ENCODE peak calls at places on chromosomes 3 and 15, in seven cellular contexts. F is A549, Q is mucosa of descending colon, Z is KBM-7, N is endothelial cell of umbilical vein, B is HFFc6, J is nucleus accumbens. I is an unnamed sample.

GRCh38 chr15:47394410-47394809 is 322.9 kb upstream of the SEMA6D start:
- DNase-seq in B (no peak), F (no peak), N (no peak), Z (no peak), Q (no peak), J (no peak), I (no peak)

GRCh38 chr3:87145553-87145952 is 81.6 kb upstream of the CHMP2B start:
- DNase-seq in F (peak), Q (peak), J (no peak), B (peak), Z (peak), N (no peak), I (no peak)

GRCh38 chr15:82870727-82871576 is 61.5 kb downstream of the WHAMM start:
- DNase-seq in Q (no peak), F (no peak), B (no peak), N (no peak), J (no peak), Z (peak), I (peak)

GRCh38 chr3:124610130-124610529 is 120.1 kb upstream of the UMPS start:
- DNase-seq in N (no peak), F (no peak), J (no peak), B (no peak), Q (no peak), Z (no peak), I (no peak)

GRCh38 chr3:129829640-129830039 is 63.9 kb downstream of the TMCC1 start:
- DNase-seq in J (peak), F (peak), B (peak), Q (peak), N (peak), Z (peak), I (peak)

GRCh38 chr15:27850050-27850449 is 249.1 kb downstream of the OCA2 start:
- DNase-seq in F (no peak), J (no peak), Z (no peak), Q (no peak), N (no peak), B (no peak), I (no peak)

GRCh38 chr3:112546216-112546759 is 15.5 kb downstream of the ATG3 start:
- DNase-seq in J (no peak), F (no peak), Q (no peak), N (peak), B (peak), Z (no peak), I (no peak)

GRCh38 chr3:184717608-184717995 is 5.7 kb upstream of the MAGEF1 start:
- DNase-seq in Q (no peak), F (no peak), Z (no peak), N (no peak), B (no peak), J (peak), I (no peak)

GRCh38 chr3:195209083-195209835 is 61.7 kb downstream of the XXYLT1 start:
- DNase-seq in Z (no peak), J (no peak), B (no peak), Q (no peak), F (no peak), N (no peak), I (no peak)

GRCh38 chr15:88202231-88202630 is 54.3 kb downstream of the NTRK3 start:
- DNase-seq in B (no peak), N (no peak), Z (no peak), J (no peak), Q (no peak), F (no peak), I (no peak)

GRCh38 chr3:189082666-189083427 is 88.9 kb upstream of the TPRG1 start:
- DNase-seq in N (no peak), Z (no peak), J (no peak), Q (no peak), B (no peak), F (no peak), I (no peak)

GRCh38 chr3:50625879-50626182 is 8.9 kb downstream of the MAPKAPK3 start:
- DNase-seq in F (no peak), N (no peak), Z (no peak), B (no peak), Q (no peak), J (no peak), I (peak)

GRCh38 chr15:99090011-99090699 is 14.7 kb upstream of the SYNM start:
- DNase-seq in F (no peak), J (no peak), Q (no peak), N (no peak), B (no peak), Z (peak), I (no peak)

GRCh38 chr3:165526367-165526766 is 310.9 kb downstream of the BCHE start:
- DNase-seq in Q (no peak), Z (no peak), J (no peak), N (no peak), B (no peak), F (no peak), I (no peak)

GRCh38 chr3:128316456-128316855 is 150.2 kb downstream of the DNAJB8 start:
- DNase-seq in B (no peak), N (no peak), Z (no peak), J (no peak), F (no peak), Q (no peak), I (no peak)

GRCh38 chr15:28914046-28914445 is 28.3 kb downstream of the APBA2 start:
- DNase-seq in J (no peak), N (no peak), B (no peak), F (no peak), Q (no peak), Z (no peak), I (no peak)

GRCh38 chr15:77224352-77224751 is 153.4 kb upstream of the TSPAN3 start:
- DNase-seq in F (no peak), J (no peak), Z (peak), Q (no peak), B (no peak), N (peak), I (no peak)

GRCh38 chr3:17359911-17360310 is 382.5 kb downstream of the TBC1D5 start:
- DNase-seq in Q (no peak), Z (no peak), J (no peak), F (no peak), B (no peak), N (no peak), I (no peak)

GRCh38 chr3:186400026-186400425 is 38.0 kb upstream of the DGKG start:
- DNase-seq in Z (no peak), B (no peak), F (no peak), Q (no peak), J (no peak), N (no peak), I (no peak)

GRCh38 chr15:93102211-93102610 is 13.2 kb upstream of the RGMA start:
- DNase-seq in N (no peak), F (no peak), Z (no peak), B (no peak), J (no peak), Q (no peak), I (no peak)

GRCh38 chr3:170488802-170489201 is 70.1 kb downstream of the CLDN11 start:
- DNase-seq in Q (no peak), F (peak), B (peak), J (no peak), Z (no peak), N (no peak), I (no peak)

GRCh38 chr3:17831366-17831765 is 88.9 kb upstream of the TBC1D5 start:
- DNase-seq in Q (no peak), N (no peak), B (no peak), Z (no peak), F (no peak), J (no peak), I (no peak)

GRCh38 chr3:16604433-16604832 is 790 bp downstream of the DAZL start:
- DNase-seq in N (no peak), Q (no peak), B (no peak), F (no peak), Z (no peak), J (no peak), I (no peak)

GRCh38 chr15:65424683-65425082 is 1.9 kb upstream of the IGDCC4 start:
- DNase-seq in F (no peak), N (no peak), J (no peak), Q (no peak), B (no peak), Z (no peak), I (no peak)

GRCh38 chr3:90102146-90102545 is 994.7 kb downstream of the EPHA3 start:
- DNase-seq in Q (no peak), N (no peak), Z (no peak), B (no peak), F (no peak), J (peak), I (no peak)

GRCh38 chr3:31565288-31565687 is 32.6 kb downstream of the STT3B start:
- DNase-seq in B (no peak), F (no peak), Z (no peak), N (peak), J (no peak), Q (no peak), I (no peak)

GRCh38 chr3:128878556-128879124 is 780 bp upstream of the ACAD9 start:
- DNase-seq in F (no peak), J (no peak), Z (peak), Q (peak), N (peak), B (peak), I (peak)

GRCh38 chr3:170680593-170680992 is 94.7 kb upstream of the SLC7A14 start:
- DNase-seq in J (no peak), B (no peak), Z (no peak), N (peak), Q (no peak), F (no peak), I (no peak)

GRCh38 chr3:129777806-129778205 is 115.7 kb downstream of the TMCC1 start:
- DNase-seq in Z (no peak), B (no peak), Q (no peak), F (no peak), J (no peak), N (peak), I (no peak)

GRCh38 chr3:131658771-131659170 is 156.0 kb upstream of the MRPL3 start:
- DNase-seq in Z (no peak), J (no peak), Q (no peak), F (no peak), B (no peak), N (no peak), I (no peak)

GRCh38 chr3:14725015-14725431 is 50.1 kb downstream of the C3orf20 start:
- DNase-seq in Z (no peak), B (peak), J (no peak), N (no peak), Q (peak), F (peak), I (no peak)

GRCh38 chr3:136805795-136806194 is 13.1 kb upstream of the SLC35G2 start:
- DNase-seq in F (no peak), Z (no peak), J (no peak), B (no peak), Q (no peak), N (no peak), I (no peak)

GRCh38 chr3:13528217-13528801 is 20.6 kb upstream of the FBLN2 start:
- DNase-seq in Q (no peak), Z (peak), J (no peak), N (no peak), B (no peak), F (peak), I (no peak)

GRCh38 chr3:33578325-33579180 is 138.3 kb upstream of the UBP1 start:
- DNase-seq in N (peak), B (peak), F (peak), Z (no peak), Q (no peak), J (no peak), I (peak)

GRCh38 chr15:53122818-53123217 is 332.7 kb upstream of the ONECUT1 start:
- DNase-seq in Q (no peak), Z (no peak), N (no peak), F (no peak), J (no peak), B (no peak), I (no peak)

GRCh38 chr3:193452338-193452737 is 73.8 kb upstream of the ATP13A5 start:
- DNase-seq in N (peak), F (no peak), J (no peak), Q (no peak), B (no peak), Z (peak), I (peak)

GRCh38 chr15:99442268-99442897 is 123.4 kb upstream of the MEF2A start:
- DNase-seq in F (peak), J (no peak), Q (no peak), B (peak), N (peak), Z (no peak), I (peak)

GRCh38 chr3:194657439-194657838 is 14.6 kb downstream of the LSG1 start:
- DNase-seq in Q (peak), J (no peak), Z (no peak), F (no peak), B (no peak), N (no peak), I (no peak)

GRCh38 chr15:38508647-38509046 is 54.7 kb downstream of the FAM98B start:
- DNase-seq in F (no peak), J (no peak), N (no peak), B (no peak), Z (no peak), Q (no peak), I (no peak)

I was measured in Caki2.